ENCODE peak calls at places on chromosomes 1 and 21, in five cellular contexts. S, A, H, L and D are unnamed samples.

GRCh38 chr1:189787201-189787600 is 690.5 kb downstream of the BRINP3 start:
- DNase-seq in H (no peak), A (peak), L (no peak), S (no peak), D (no peak)

GRCh38 chr1:17581389-17582123 is 42.1 kb downstream of the ARHGEF10L start:
- DNase-seq in A (no peak), S (no peak), L (no peak), H (no peak), D (no peak)

GRCh38 chr1:41440321-41441090 is 44.0 kb downstream of the EDN2 start:
- DNase-seq in L (no peak), S (no peak), A (no peak), H (no peak), D (no peak)

GRCh38 chr1:116521186-116521585 is 49.6 kb downstream of the CD58 start:
- DNase-seq in S (no peak), L (no peak), A (no peak), H (peak), D (no peak)

GRCh38 chr1:234553241-234554156 is 56.5 kb downstream of the IRF2BP2 start:
- DNase-seq in S (no peak), H (peak), A (no peak), L (no peak), D (no peak)

GRCh38 chr1:154446292-154446691 is 41.1 kb downstream of the IL6R start:
- DNase-seq in S (no peak), H (peak), A (no peak), L (no peak), D (no peak)

GRCh38 chr1:51058863-51059262 is 43.2 kb upstream of the C1orf185 start:
- DNase-seq in A (peak), S (no peak), H (peak), L (no peak), D (no peak)

GRCh38 chr1:201649776-201650607 is 111.1 kb downstream of the NAV1 start:
- DNase-seq in H (peak), S (no peak), A (peak), L (no peak), D (no peak)

GRCh38 chr21:39575778-39576177 is 37.0 kb upstream of the B3GALT5 start:
- DNase-seq in S (no peak), L (no peak), H (peak), A (no peak), D (no peak)

GRCh38 chr1:58896211-58897183 is 112.7 kb upstream of the JUN start:
- DNase-seq in S (no peak), A (peak), H (no peak), L (no peak), D (no peak)

GRCh38 chr1:3219005-3219724 is 150.2 kb downstream of the PRDM16 start:
- DNase-seq in S (no peak), H (no peak), A (peak), L (no peak), D (no peak)